ENCODE peak calls at places on chromosomes 1 and 21, in ten cellular contexts. T is activated T-cell treated with anti-CD3 and anti-CD28 coated beads for 1 hour; M is EL; K is right lobe of liver; A is H4; C is CD8-positive, alpha-beta T cell; X is AG09309; W is activated CD8-positive, alpha-beta memory T cell treated with anti-CD3 and anti-CD28 coated beads, Interleukin-2, amount 50 U/mL, for 48 hours; V is endothelial cell of umbilical vein; O is EH. U is an unnamed sample.

GRCh38 chr1:226619031-226619430 is 70.5 kb downstream of the STUM start:
- DNase-seq in K (no peak), A (no peak), X (no peak), V (no peak), O (no peak), T (no peak), C (no peak), M (no peak), W (no peak), U (no peak)

GRCh38 chr21:45322960-45323461 is 35.3 kb upstream of the POFUT2 start:
- DNase-seq in X (no peak), W (no peak), V (no peak), C (no peak), K (peak), M (peak), T (no peak), O (peak), A (peak), U (no peak)

GRCh38 chr1:245008761-245009160 is 144.4 kb upstream of the HNRNPU start:
- DNase-seq in O (no peak), T (no peak), V (no peak), W (no peak), A (peak), C (no peak), X (no peak), M (no peak), K (no peak), U (no peak)

GRCh38 chr1:32701951-32702598 is 495 bp downstream of the SYNC start:
- DNase-seq in X (no peak), K (peak), W (no peak), A (no peak), T (no peak), V (peak), M (peak), O (peak), C (no peak), U (no peak)

GRCh38 chr21:36478941-36479340 is 981 bp downstream of the CLDN14 start:
- DNase-seq in T (no peak), A (no peak), C (no peak), W (no peak), X (no peak), O (peak), V (peak), K (no peak), M (peak), U (no peak)

GRCh38 chr1:45339694-45340558 is at the start of the genes MUTYH and TOE1:
- DNase-seq in T (peak), V (peak), W (peak), C (peak), A (peak), K (peak), M (peak), O (peak), X (peak), U (peak)

GRCh38 chr1:82226198-82226505 is 425.4 kb downstream of the ADGRL2 start:
- DNase-seq in A (no peak), M (no peak), V (peak), O (no peak), C (no peak), W (no peak), K (no peak), T (no peak), X (no peak), U (no peak)

GRCh38 chr1:216111842-216112241 is 311.4 kb downstream of the USH2A start:
- DNase-seq in X (no peak), T (no peak), A (peak), C (no peak), O (peak), M (no peak), V (no peak), K (no peak), W (no peak), U (no peak)

GRCh38 chr1:11273595-11274234 is 717 bp downstream of the UBIAD1 start:
- DNase-seq in V (no peak), M (no peak), X (no peak), C (peak), W (no peak), K (no peak), O (no peak), T (no peak), A (no peak), U (no peak)

GRCh38 chr1:21635138-21635535 is 34.0 kb downstream of the RAP1GAP start:
- DNase-seq in C (no peak), T (no peak), A (no peak), M (no peak), O (no peak), W (no peak), V (no peak), X (no peak), K (no peak), U (no peak)

GRCh38 chr1:17066530-17067426 is 12.9 kb upstream of the SDHB start:
- DNase-seq in M (no peak), T (no peak), C (no peak), X (no peak), K (no peak), V (no peak), O (no peak), W (no peak), A (no peak), U (no peak)